ENCODE peak calls at places on chromosome 20, in ten cellular contexts. M is hippocampal formation; W is cardiac muscle cell; R is lower lobe of right lung; K is T follicular helper cell; B is kidney tubule cell; F is SJSA1; S is stimulated activated CD8-positive, alpha-beta memory T cell treated with anti-CD3 and anti-CD28 coated beads, Interleukin-4, amount 100 ng/mL, for 48 hours; T is T-helper 9 cell; U is adipocyte. J is an unnamed sample.

GRCh38 chr20:53934421-53935352 is 135.7 kb downstream of the BCAS1 start:
- DNase-seq in M (no peak), W (peak; percentile 90), R (no peak), K (no peak), B (peak; percentile 80), F (peak; percentile 57), S (no peak), T (no peak), U (peak; percentile 79), J (no peak)

GRCh38 chr20:36319356-36320260 is 13.5 kb downstream of the DLGAP4 start:
- DNase-seq in M (no peak), W (no peak), R (peak; percentile 23), K (no peak), B (no peak), F (no peak), S (no peak), T (no peak), U (no peak), J (no peak)

GRCh38 chr20:59754551-59754950 is 150.2 kb downstream of the PHACTR3 start:
- DNase-seq in M (no peak), W (no peak), R (no peak), K (no peak), B (no peak), F (no peak), S (no peak), T (no peak), U (no peak), J (no peak)

GRCh38 chr20:43543138-43543537 is 15.7 kb upstream of the SGK2 start:
- DNase-seq in M (no peak), W (no peak), R (no peak), K (no peak), B (no peak), F (no peak), S (no peak), T (no peak), U (no peak), J (no peak)

GRCh38 chr20:45365444-45365970 is 2.6 kb downstream of the SYS1 start:
- DNase-seq in M (no peak), W (no peak), R (no peak), K (no peak), B (no peak), F (no peak), S (peak; percentile 15), T (no peak), U (no peak), J (no peak)

GRCh38 chr20:48604426-48604825 is 223.4 kb downstream of the PREX1 start:
- DNase-seq in M (no peak), W (no peak), R (peak; percentile 26), K (no peak), B (no peak), F (no peak), S (no peak), T (no peak), U (no peak), J (no peak)

GRCh38 chr20:31813611-31814010 is 5.5 kb upstream of the MYLK2 start:
- DNase-seq in M (no peak), W (no peak), R (no peak), K (no peak), B (no peak), F (no peak), S (no peak), T (no peak), U (no peak), J (no peak)

GRCh38 chr20:14569631-14570030 is 232.2 kb upstream of the FLRT3 start:
- DNase-seq in M (no peak), W (no peak), R (no peak), K (no peak), B (no peak), F (no peak), S (no peak), T (no peak), U (peak; percentile 60), J (no peak)

GRCh38 chr20:4082406-4083102 is 67.2 kb upstream of the RNF24 start:
- DNase-seq in M (no peak), W (peak; percentile 93), R (peak; percentile 67), K (no peak), B (peak; percentile 38), F (peak; percentile 90), S (peak; percentile 59), T (peak; percentile 13), U (peak; percentile 55), J (peak; percentile 71)

GRCh38 chr20:642398-643174 is 10.4 kb downstream of the SRXN1 start:
- DNase-seq in M (peak; percentile 27), W (no peak), R (no peak), K (no peak), B (no peak), F (no peak), S (no peak), T (no peak), U (peak; percentile 46), J (no peak)

GRCh38 chr20:21509597-21510331 is 4.1 kb downstream of the NKX2-2 start:
- DNase-seq in M (peak; percentile 9), W (peak; percentile 39), R (peak; percentile 37), K (no peak), B (peak; percentile 32), F (no peak), S (peak; percentile 36), T (no peak), U (no peak), J (peak; percentile 45)

GRCh38 chr20:48606117-48606840 is 221.5 kb downstream of the PREX1 start:
- DNase-seq in M (no peak), W (no peak), R (peak; percentile 28), K (no peak), B (no peak), F (no peak), S (no peak), T (no peak), U (no peak), J (no peak)

GRCh38 chr20:3738109-3739053 is 5.9 kb downstream of the HSPA12B start:
- DNase-seq in M (no peak), W (no peak), R (no peak), K (no peak), B (no peak), F (no peak), S (no peak), T (no peak), U (no peak), J (no peak)

GRCh38 chr20:51696304-51697118 is 71.7 kb downstream of the ATP9A start:
- DNase-seq in M (no peak), W (peak; percentile 61), R (no peak), K (no peak), B (no peak), F (peak; percentile 53), S (no peak), T (no peak), U (peak; percentile 52), J (no peak)

GRCh38 chr20:47117325-47117724 is 222.7 kb downstream of the EYA2 start:
- DNase-seq in M (no peak), W (no peak), R (no peak), K (no peak), B (no peak), F (no peak), S (no peak), T (no peak), U (no peak), J (no peak)

GRCh38 chr20:1327827-1328679 is 886 bp downstream of the SDCBP2 start:
- DNase-seq in M (no peak), W (no peak), R (no peak), K (no peak), B (no peak), F (no peak), S (peak; percentile 22), T (no peak), U (no peak), J (no peak)

GRCh38 chr20:63627700-63628245 is 872 bp upstream of the GMEB2 start:
- DNase-seq in M (no peak), W (no peak), R (no peak), K (no peak), B (no peak), F (no peak), S (no peak), T (no peak), U (no peak), J (no peak)

GRCh38 chr20:46350201-46350985 is 42.1 kb upstream of the CDH22 start:
- DNase-seq in M (no peak), W (peak; percentile 87), R (no peak), K (no peak), B (peak; percentile 87), F (peak; percentile 67), S (peak; percentile 34), T (no peak), U (peak; percentile 80), J (no peak)

GRCh38 chr20:41174373-41174772 is 37.0 kb downstream of the PLCG1 start:
- DNase-seq in M (no peak), W (no peak), R (no peak), K (no peak), B (no peak), F (no peak), S (peak; percentile 16), T (no peak), U (no peak), J (no peak)

GRCh38 chr20:45407067-45407745 is 883 bp upstream of the DBNDD2 start:
- DNase-seq in M (peak; percentile 46), W (no peak), R (no peak), K (no peak), B (peak; percentile 57), F (no peak), S (no peak), T (no peak), U (peak; percentile 50), J (peak; percentile 45)

GRCh38 chr20:32456869-32457421 is 98.8 kb downstream of the ASXL1 start:
- DNase-seq in M (no peak), W (peak; percentile 68), R (no peak), K (no peak), B (peak; percentile 71), F (peak; percentile 50), S (peak; percentile 55), T (no peak), U (peak; percentile 81), J (peak; percentile 53)

GRCh38 chr20:4012631-4013030 is 2.7 kb downstream of the RNF24 start:
- DNase-seq in M (no peak), W (peak; percentile 82), R (no peak), K (no peak), B (no peak), F (no peak), S (no peak), T (no peak), U (peak; percentile 83), J (no peak)

GRCh38 chr20:25290646-25291431 is 43.0 kb downstream of the PYGB start:
- DNase-seq in M (no peak), W (no peak), R (no peak), K (no peak), B (no peak), F (no peak), S (no peak), T (no peak), U (no peak), J (no peak)

J was measured in activated naive CD8-positive, alpha-beta T cell treated with anti-CD3 and anti-CD28 coated beads, Interleukin-2, amount 10 ng/mL, durations not matched to agents 7 days and 5 days.